ENCODE peak calls at places on chromosomes 5 and 9, in six cellular contexts. H, E, Y, L, D and I are unnamed samples.

GRCh38 chr5:69504036-69504435 is 11.4 kb downstream of the OCLN start:
- DNase-seq in D (no peak), L (no peak), E (no peak), Y (no peak), H (no peak), I (no peak)

GRCh38 chr5:82351754-82352145 is 73.6 kb upstream of the RPS23 start:
- DNase-seq in Y (peak; percentile 83), D (peak; percentile 91), H (peak; percentile 35), E (peak; percentile 47), L (peak; percentile 89), I (peak; percentile 73)

GRCh38 chr9:22041792-22042191 is 32.7 kb upstream of the CDKN2B start:
- DNase-seq in H (no peak), L (peak; percentile 13), D (peak; percentile 37), Y (no peak), E (peak; percentile 5), I (no peak)

GRCh38 chr5:158133369-158133768 is 274.4 kb upstream of the CLINT1 start:
- DNase-seq in D (no peak), E (no peak), L (no peak), H (no peak), Y (no peak), I (no peak)

GRCh38 chr5:105868038-105868775 is 1802.5 kb downstream of the EFNA5 start:
- DNase-seq in L (no peak), D (peak; percentile 29), Y (peak; percentile 7), H (no peak), E (no peak), I (peak; percentile 74)

GRCh38 chr5:74543162-74543995 is 97.1 kb downstream of the ENC1 start:
- DNase-seq in L (peak; percentile 87), E (no peak), H (no peak), Y (peak; percentile 4), D (peak; percentile 74), I (peak; percentile 99)

GRCh38 chr9:126326228-126327015 is at the start of gene MVB12B:
- DNase-seq in Y (peak; percentile 30), D (no peak), L (peak; percentile 85), E (peak; percentile 40), H (no peak), I (peak; percentile 50)

GRCh38 chr5:124812771-124813358 is 66.4 kb upstream of the ZNF608 start:
- DNase-seq in Y (no peak), L (no peak), E (no peak), D (no peak), H (no peak), I (no peak)

GRCh38 chr9:76521906-76522305 is 62.9 kb downstream of the GCNT1 start:
- DNase-seq in H (no peak), Y (no peak), L (no peak), D (no peak), E (no peak), I (no peak)

GRCh38 chr5:151016700-151017099 is 3.7 kb upstream of the GPX3 start:
- DNase-seq in E (no peak), D (no peak), Y (no peak), L (no peak), H (no peak), I (no peak)

GRCh38 chr9:134708672-134709038 is 67.1 kb downstream of the COL5A1 start:
- DNase-seq in D (no peak), Y (no peak), H (no peak), E (peak; percentile 48), L (no peak), I (no peak)

GRCh38 chr9:90893706-90894105 is 92.1 kb downstream of the SYK start:
- DNase-seq in E (no peak), L (no peak), H (no peak), Y (no peak), D (no peak), I (no peak)

GRCh38 chr5:139903450-139903804 is 107.8 kb downstream of the PSD2 start:
- DNase-seq in H (no peak), L (peak; percentile 44), D (no peak), E (no peak), Y (no peak), I (no peak)

GRCh38 chr9:126704157-126704941 is 90.6 kb downstream of the LMX1B start:
- DNase-seq in Y (peak; percentile 21), E (no peak), H (no peak), D (peak; percentile 63), L (peak; percentile 73), I (peak; percentile 57)

GRCh38 chr5:110050640-110051345 is 361.1 kb downstream of the MAN2A1 start:
- DNase-seq in H (no peak), Y (no peak), L (no peak), D (no peak), E (no peak), I (no peak)

GRCh38 chr9:96612966-96613589 is 6.6 kb downstream of the CDC14B start:
- DNase-seq in D (no peak), L (no peak), Y (no peak), E (no peak), H (no peak), I (no peak)

GRCh38 chr9:34240021-34240420 is 61.2 kb downstream of the UBAP1 start:
- DNase-seq in D (no peak), L (no peak), E (no peak), Y (no peak), H (no peak), I (no peak)

GRCh38 chr5:122704247-122705036 is 70.4 kb upstream of the SNX2 start:
- DNase-seq in H (no peak), D (peak; percentile 78), L (peak; percentile 62), Y (peak; percentile 76), E (peak; percentile 0), I (peak; percentile 70)

GRCh38 chr9:33506626-33507370 is 17.3 kb upstream of the ANKRD18B start:
- DNase-seq in L (no peak), E (no peak), Y (peak; percentile 86), D (peak; percentile 96), H (no peak), I (no peak)

GRCh38 chr5:149220750-149221149 is 50.9 kb upstream of the AFAP1L1 start:
- DNase-seq in H (no peak), D (no peak), L (no peak), Y (no peak), E (peak; percentile 59), I (no peak)

GRCh38 chr5:39977231-39977630 is 552.5 kb upstream of the DAB2 start:
- DNase-seq in H (no peak), E (no peak), Y (no peak), L (no peak), D (peak; percentile 8), I (no peak)

GRCh38 chr5:79513519-79514390 is at the start of gene HOMER1:
- DNase-seq in E (peak; percentile 77), H (peak; percentile 82), Y (peak; percentile 78), D (peak; percentile 77), L (peak; percentile 95), I (peak; percentile 88)

GRCh38 chr5:40221796-40222195 is 457.9 kb upstream of the PTGER4 start:
- DNase-seq in H (no peak), E (no peak), Y (no peak), L (no peak), D (peak; percentile 35), I (no peak)

GRCh38 chr5:154653418-154653763 is 101.8 kb upstream of the LARP1 start:
- DNase-seq in Y (no peak), D (no peak), E (no peak), L (no peak), H (no peak), I (no peak)

GRCh38 chr9:89444212-89444611 is 53.7 kb downstream of the SEMA4D start:
- DNase-seq in Y (no peak), D (no peak), H (no peak), L (peak; percentile 65), E (no peak), I (no peak)

GRCh38 chr5:6744841-6745705 is 31.8 kb downstream of the TENT4A start:
- DNase-seq in D (no peak), Y (no peak), E (no peak), H (no peak), L (no peak), I (no peak)